ENCODE peak calls at places on chromosomes 2 and 18, in seven cellular contexts. A is HCT116, E is tibial nerve, G is sigmoid colon, I is adrenal gland, R is heart left ventricle, Q is spleen. M is an unnamed sample.
A peak's percentile ranks its signal among the peaks of the same experiment; 100 is the strongest.

GRCh38 chr2:190334479-190335224 is 8.7 kb upstream of the INPP1 start:
- DNase-seq in G (no peak), Q (no peak), E (no peak), R (no peak), I (peak; percentile 57), A (no peak), M (no peak)

GRCh38 chr2:158753561-158754302 is 41.4 kb upstream of the DAPL1 start:
- DNase-seq in R (peak; percentile 45), E (peak; percentile 57), G (no peak), Q (no peak), A (peak; percentile 48), I (peak; percentile 48), M (no peak)

GRCh38 chr2:213818436-213818835 is 534.2 kb downstream of the SPAG16 start:
- DNase-seq in E (no peak), Q (no peak), R (no peak), G (no peak), I (no peak), A (no peak), M (no peak)

GRCh38 chr2:55010915-55011314 is 39.3 kb downstream of the RTN4 start:
- DNase-seq in I (peak; percentile 43), G (no peak), A (no peak), R (no peak), E (peak; percentile 36), Q (no peak), M (no peak)

GRCh38 chr2:15359716-15360531 is 201.2 kb downstream of the NBAS start:
- DNase-seq in Q (no peak), G (no peak), E (no peak), A (no peak), I (peak; percentile 38), R (no peak), M (no peak)

GRCh38 chr2:222290691-222291484 is 7.9 kb downstream of the PAX3 start:
- DNase-seq in G (no peak), R (no peak), A (no peak), E (no peak), I (no peak), Q (no peak), M (no peak)

GRCh38 chr2:239466046-239466754 is 65.4 kb upstream of the HDAC4 start:
- DNase-seq in A (no peak), E (no peak), R (no peak), Q (peak; percentile 48), G (peak; percentile 53), I (peak; percentile 5), M (peak; percentile 5)

GRCh38 chr2:54471221-54471711 is 15.1 kb downstream of the SPTBN1 start:
- DNase-seq in A (no peak), R (peak; percentile 59), I (peak; percentile 81), E (no peak), G (no peak), Q (no peak), M (peak; percentile 52)

DNA sequence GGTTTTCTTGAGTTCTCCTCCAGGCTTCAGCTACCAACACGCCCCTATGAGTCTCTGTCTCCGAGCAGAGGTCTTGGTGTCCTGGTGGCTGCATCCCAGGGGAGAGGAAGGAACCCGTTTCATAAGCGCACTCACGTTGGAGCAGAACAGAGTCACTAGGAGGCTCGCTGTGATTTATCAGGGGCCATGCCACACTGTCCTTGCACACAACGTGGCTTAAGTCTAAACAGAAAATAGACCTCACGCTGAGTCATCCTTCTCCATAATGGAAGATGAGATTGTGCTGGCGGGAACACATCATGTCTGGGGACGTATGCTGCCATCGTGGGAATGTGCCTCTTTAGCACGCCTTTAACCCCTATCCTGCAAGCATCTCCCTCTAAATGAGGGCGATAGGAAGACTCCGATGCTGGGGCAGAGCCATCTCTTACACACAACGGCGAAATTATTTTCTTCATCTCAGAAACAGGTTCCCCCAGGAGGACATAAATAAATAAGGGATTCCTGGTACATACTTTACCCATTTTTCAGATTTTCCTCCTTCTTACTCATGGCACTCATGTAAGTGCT is 211.4 kb downstream of the KLHL29 start:
- DNase-seq in E (no peak), G (peak; percentile 79), A (no peak), Q (no peak), R (no peak), I (peak; percentile 87), M (no peak)
- TF ChIP-seq POLR2A in E (no peak), G (no peak), A (no peak), Q (no peak), R (no peak), I (no peak), M (no peak)

DNA sequence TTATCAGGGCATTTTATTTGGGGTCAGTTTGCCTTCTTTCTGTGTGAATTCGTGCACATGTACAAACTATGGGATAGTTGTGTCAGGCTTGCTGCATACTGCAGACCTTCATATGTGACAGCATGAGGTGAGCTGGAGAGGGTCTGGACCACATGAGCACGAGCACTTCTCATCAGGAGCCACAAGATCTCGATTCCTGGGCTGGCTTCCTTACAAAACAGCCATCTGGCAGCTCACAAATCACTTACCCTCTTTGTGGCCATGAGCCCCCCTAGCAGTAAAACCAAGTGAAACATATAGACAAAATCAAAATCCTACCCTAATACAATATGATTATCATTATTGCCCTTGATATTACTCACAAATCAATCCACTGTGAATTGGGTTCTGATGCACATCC is 121.2 kb downstream of the MTCL1 start:
- DNase-seq in Q (no peak), R (no peak), A (no peak), G (no peak), I (no peak), E (no peak), M (no peak)
- TF ChIP-seq POLR2A in Q (no peak), R (no peak), A (no peak), G (no peak), I (no peak), E (no peak), M (no peak)

DNA sequence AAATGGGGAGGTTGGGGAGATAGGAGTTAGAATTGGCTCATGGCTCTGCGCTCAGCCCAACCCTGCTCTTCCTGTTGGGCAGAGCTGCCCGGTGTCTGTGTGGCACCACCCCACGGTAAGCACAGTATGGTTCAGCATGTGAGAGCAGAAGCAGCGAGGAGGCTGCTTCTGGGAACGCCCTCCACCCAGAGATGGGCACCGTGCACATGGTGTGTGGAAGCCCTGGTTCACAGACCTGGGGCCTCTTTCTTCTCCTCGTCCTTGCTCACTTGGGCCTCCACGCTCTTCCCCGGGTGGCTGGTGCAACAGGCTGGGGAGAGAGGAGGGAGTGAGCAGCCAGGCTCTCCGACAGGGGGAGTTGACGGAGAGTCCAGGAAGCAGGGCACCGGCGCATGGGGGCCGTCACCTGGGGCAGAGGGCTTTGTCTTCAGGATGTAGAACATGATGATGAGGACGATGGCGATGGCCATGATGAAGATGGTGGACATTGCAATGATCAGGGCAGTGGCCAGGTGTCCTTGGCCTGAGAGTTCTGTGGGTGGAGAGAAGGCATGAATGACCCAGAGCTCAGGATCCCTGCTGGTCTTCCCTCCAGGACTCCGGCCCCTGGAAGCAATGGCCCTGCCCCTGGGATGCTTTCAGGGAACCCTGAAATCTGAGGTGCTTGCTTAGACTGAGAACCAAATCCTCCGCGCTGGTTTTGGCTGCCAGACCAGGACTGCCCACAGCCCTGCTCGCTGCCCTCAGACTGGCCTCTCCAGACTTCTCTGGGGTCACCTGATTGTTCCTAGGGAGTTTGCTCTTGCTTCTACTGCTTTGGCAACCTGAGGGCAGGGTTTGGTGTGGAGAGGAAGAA is 78.3 kb downstream of the EDAR start:
- DNase-seq in I (no peak), E (no peak), G (no peak), R (no peak), Q (peak; percentile 66), A (no peak), M (no peak)
- TF ChIP-seq POLR2A in I (no peak), E (no peak), G (no peak), R (no peak), Q (no peak), A (no peak), M (no peak)

GRCh38 chr2:11539317-11540147 is 5.7 kb downstream of the GREB1 start:
- DNase-seq in G (no peak), R (no peak), Q (no peak), E (peak; percentile 66), A (no peak), I (no peak), M (peak; percentile 75)
- TF ChIP-seq POLR2A in G (no peak), R (no peak), Q (no peak), E (no peak), A (no peak), I (no peak), M (no peak)

M was measured in ovary.